ENCODE peak calls at places on chromosomes 3 and 15, in nine cellular contexts. S, L, G, C, T, R, M, W and V are unnamed samples.

GRCh38 chr15:79989682-79990081 is 18.7 kb upstream of the BCL2A1 start:
- DNase-seq in S (no peak), L (no peak), G (peak; percentile 46), C (no peak), T (no peak), R (no peak), M (no peak), W (no peak), V (no peak)

GRCh38 chr3:36124118-36124796 is 256.0 kb upstream of the STAC start:
- DNase-seq in S (peak; percentile 6), L (no peak), G (peak; percentile 45), C (peak; percentile 83), T (no peak), R (no peak), M (peak; percentile 29), W (no peak), V (peak; percentile 80)

GRCh38 chr3:137294839-137295238 is 337.1 kb downstream of the IL20RB start:
- DNase-seq in S (no peak), L (no peak), G (no peak), C (no peak), T (no peak), R (no peak), M (no peak), W (no peak), V (no peak)

GRCh38 chr3:146308222-146308621 is 57.3 kb upstream of the PLSCR4 start:
- DNase-seq in S (no peak), L (no peak), G (peak; percentile 81), C (no peak), T (no peak), R (no peak), M (peak; percentile 21), W (no peak), V (no peak)

GRCh38 chr3:196979545-196979944 is 10.9 kb upstream of the PIGZ start:
- DNase-seq in S (no peak), L (no peak), G (peak; percentile 92), C (peak; percentile 43), T (no peak), R (no peak), M (no peak), W (no peak), V (peak; percentile 6)

GRCh38 chr3:184171562-184171961 is 3.1 kb upstream of the AP2M1 start:
- DNase-seq in S (no peak), L (no peak), G (no peak), C (peak; percentile 75), T (no peak), R (no peak), M (no peak), W (no peak), V (peak; percentile 82)

GRCh38 chr3:113712129-113712528 is 15.7 kb upstream of the USF3 start:
- DNase-seq in S (no peak), L (no peak), G (no peak), C (no peak), T (no peak), R (no peak), M (no peak), W (no peak), V (no peak)

GRCh38 chr3:45677045-45677436 is 12.2 kb upstream of the SACM1L start:
- DNase-seq in S (peak; percentile 74), L (peak; percentile 79), G (peak; percentile 72), C (peak; percentile 73), T (no peak), R (no peak), M (peak; percentile 51), W (peak; percentile 44), V (no peak)

GRCh38 chr3:172249039-172249438 is 199.2 kb downstream of the GHSR start:
- DNase-seq in S (no peak), L (no peak), G (peak; percentile 45), C (peak; percentile 61), T (no peak), R (no peak), M (peak; percentile 26), W (no peak), V (no peak)

GRCh38 chr3:32510075-32510724 is 7.5 kb upstream of the CMTM6 start:
- DNase-seq in S (peak; percentile 93), L (peak; percentile 81), G (peak; percentile 83), C (peak; percentile 73), T (peak; percentile 46), R (peak; percentile 14), M (peak; percentile 71), W (peak; percentile 34), V (peak; percentile 61)

GRCh38 chr3:136305879-136306278 is 55.7 kb downstream of the PCCB start:
- DNase-seq in S (no peak), L (no peak), G (no peak), C (peak; percentile 45), T (no peak), R (no peak), M (peak; percentile 67), W (no peak), V (no peak)

GRCh38 chr3:32703491-32703968 is 18.5 kb downstream of the CNOT10 start:
- DNase-seq in S (peak; percentile 56), L (no peak), G (peak; percentile 36), C (no peak), T (no peak), R (no peak), M (no peak), W (no peak), V (no peak)

GRCh38 chr3:33648793-33649192 is 69.3 kb downstream of the CLASP2 start:
- DNase-seq in S (no peak), L (no peak), G (no peak), C (peak; percentile 4), T (no peak), R (no peak), M (no peak), W (no peak), V (no peak)

GRCh38 chr15:66008920-66009572 is 139.8 kb downstream of the RAB11A start:
- DNase-seq in S (no peak), L (no peak), G (no peak), C (peak; percentile 93), T (no peak), R (no peak), M (no peak), W (no peak), V (peak; percentile 68)

GRCh38 chr3:13480340-13481318 is 523 bp downstream of the HDAC11 start:
- DNase-seq in S (no peak), L (peak; percentile 79), G (peak; percentile 47), C (peak; percentile 15), T (no peak), R (no peak), M (peak; percentile 65), W (peak; percentile 49), V (no peak)

GRCh38 chr3:133568294-133569014 is 5.0 kb upstream of the CDV3 start:
- DNase-seq in S (no peak), L (no peak), G (peak; percentile 67), C (peak; percentile 99), T (no peak), R (no peak), M (peak; percentile 72), W (no peak), V (no peak)

GRCh38 chr3:15342945-15343344 is 10.6 kb upstream of the SH3BP5 start:
- DNase-seq in S (no peak), L (no peak), G (no peak), C (no peak), T (no peak), R (no peak), M (no peak), W (no peak), V (no peak)

GRCh38 chr3:177377166-177377565 is 179.9 kb upstream of the TBL1XR1 start:
- DNase-seq in S (no peak), L (no peak), G (no peak), C (peak; percentile 45), T (no peak), R (peak; percentile 98), M (no peak), W (no peak), V (no peak)

GRCh38 chr15:25844981-25845680 is 18.0 kb downstream of the ATP10A start:
- DNase-seq in S (no peak), L (no peak), G (no peak), C (no peak), T (no peak), R (no peak), M (no peak), W (no peak), V (no peak)

GRCh38 chr3:176514297-176514696 is 683.0 kb downstream of the TBL1XR1 start:
- DNase-seq in S (peak; percentile 26), L (no peak), G (peak; percentile 66), C (peak; percentile 27), T (no peak), R (no peak), M (peak; percentile 14), W (no peak), V (no peak)

GRCh38 chr15:52178765-52179164 is 12.4 kb downstream of the GNB5 start:
- DNase-seq in S (no peak), L (no peak), G (no peak), C (no peak), T (no peak), R (no peak), M (no peak), W (no peak), V (no peak)

GRCh38 chr3:191350389-191351090 is 20.2 kb upstream of the UTS2B start:
- DNase-seq in S (no peak), L (no peak), G (peak; percentile 78), C (peak; percentile 30), T (no peak), R (no peak), M (no peak), W (no peak), V (peak; percentile 63)

GRCh38 chr3:36944641-36945270 is at the start of gene TRANK1:
- DNase-seq in S (no peak), L (peak; percentile 93), G (peak; percentile 76), C (peak; percentile 35), T (peak; percentile 73), R (no peak), M (peak; percentile 40), W (peak; percentile 76), V (peak; percentile 47)

GRCh38 chr3:81352867-81353266 is 408.6 kb downstream of the GBE1 start:
- DNase-seq in S (peak; percentile 8), L (no peak), G (peak; percentile 21), C (peak; percentile 58), T (no peak), R (no peak), M (peak; percentile 2), W (no peak), V (peak; percentile 19)

GRCh38 chr15:83571820-83572707 is 81.9 kb upstream of the ADAMTSL3 start:
- DNase-seq in S (no peak), L (no peak), G (peak; percentile 46), C (peak; percentile 36), T (no peak), R (no peak), M (peak; percentile 11), W (no peak), V (peak; percentile 9)

GRCh38 chr3:28575100-28575747 is 226.6 kb upstream of the AZI2 start:
- DNase-seq in S (no peak), L (no peak), G (peak; percentile 7), C (peak; percentile 35), T (no peak), R (peak; percentile 28), M (no peak), W (no peak), V (no peak)

GRCh38 chr3:139939681-139940190 is 4.8 kb downstream of the CLSTN2 start:
- DNase-seq in S (no peak), L (no peak), G (no peak), C (no peak), T (no peak), R (no peak), M (no peak), W (no peak), V (no peak)

GRCh38 chr3:170689218-170689874 is 103.5 kb upstream of the SLC7A14 start:
- DNase-seq in S (no peak), L (no peak), G (peak; percentile 93), C (peak; percentile 96), T (no peak), R (peak; percentile 87), M (peak; percentile 81), W (no peak), V (peak; percentile 53)

GRCh38 chr15:38440353-38441129 is 13.4 kb upstream of the FAM98B start:
- DNase-seq in S (peak; percentile 17), L (peak; percentile 70), G (peak; percentile 76), C (peak; percentile 79), T (no peak), R (peak; percentile 21), M (peak; percentile 21), W (peak; percentile 28), V (peak; percentile 81)

GRCh38 chr3:25021816-25022215 is 406.2 kb upstream of the RARB start:
- DNase-seq in S (peak; percentile 23), L (no peak), G (peak; percentile 47), C (peak; percentile 21), T (no peak), R (no peak), M (peak; percentile 2), W (no peak), V (peak; percentile 13)

GRCh38 chr15:29438714-29439076 is 169.1 kb upstream of the NSMCE3 start:
- DNase-seq in S (no peak), L (no peak), G (no peak), C (peak; percentile 16), T (no peak), R (no peak), M (no peak), W (no peak), V (no peak)